ENCODE peak calls at places on chromosomes 11 and 22, in four cellular contexts. One of them, this sample, is unnamed.

GRCh38 chr22:30902496-30903357 is 65.8 kb downstream of the MORC2 start:
- DNase-seq in neural crest cell: no peak
- DNase-seq in NCI-H1930: no peak
- DNase-seq in skeletal muscle cell: no peak
- DNase-seq in this sample: no peak

GRCh38 chr11:77044886-77045285 is 10.7 kb downstream of the B3GNT6 start:
- DNase-seq in neural crest cell: no peak
- DNase-seq in NCI-H1930: no peak
- DNase-seq in skeletal muscle cell: no peak
- DNase-seq in this sample: no peak

GRCh38 chr11:58268142-58268541 is at the start of gene OR10W1:
- DNase-seq in neural crest cell: no peak
- DNase-seq in NCI-H1930: no peak
- DNase-seq in skeletal muscle cell: no peak
- DNase-seq in this sample: no peak

GRCh38 chr11:34830648-34831047 is 85.5 kb downstream of the APIP start:
- DNase-seq in neural crest cell: no peak
- DNase-seq in NCI-H1930: no peak
- DNase-seq in skeletal muscle cell: no peak
- DNase-seq in this sample: no peak

GRCh38 chr11:120061761-120062560 is 76.0 kb downstream of the TRIM29 start:
- DNase-seq in neural crest cell: peak
- DNase-seq in NCI-H1930: no peak
- DNase-seq in skeletal muscle cell: no peak
- DNase-seq in this sample: no peak

GRCh38 chr22:19721486-19722172 is 1.7 kb upstream of the GP1BB start:
- DNase-seq in neural crest cell: no peak
- DNase-seq in NCI-H1930: no peak
- DNase-seq in skeletal muscle cell: no peak
- DNase-seq in this sample: no peak

GRCh38 chr22:31378123-31378522 is 21.3 kb upstream of the DRG1 start:
- DNase-seq in neural crest cell: no peak
- DNase-seq in NCI-H1930: no peak
- DNase-seq in skeletal muscle cell: no peak
- DNase-seq in this sample: no peak

GRCh38 chr11:12603362-12604088 is 70.7 kb upstream of the TEAD1 start:
- DNase-seq in neural crest cell: no peak
- DNase-seq in NCI-H1930: no peak
- DNase-seq in skeletal muscle cell: no peak
- DNase-seq in this sample: no peak

GRCh38 chr11:71164621-71165020 is 87.8 kb downstream of the SHANK2 start:
- DNase-seq in neural crest cell: no peak
- DNase-seq in NCI-H1930: no peak
- DNase-seq in skeletal muscle cell: no peak
- DNase-seq in this sample: no peak

GRCh38 chr11:126378763-126379162 is 23.3 kb downstream of the ST3GAL4 start:
- DNase-seq in neural crest cell: no peak
- DNase-seq in NCI-H1930: no peak
- DNase-seq in skeletal muscle cell: peak
- DNase-seq in this sample: no peak

GRCh38 chr11:74306440-74307175 is 4.8 kb downstream of the P4HA3 start:
- DNase-seq in neural crest cell: no peak
- DNase-seq in NCI-H1930: no peak
- DNase-seq in skeletal muscle cell: no peak
- DNase-seq in this sample: no peak

GRCh38 chr11:48087974-48088681 is 107.8 kb downstream of the PTPRJ start:
- DNase-seq in neural crest cell: no peak
- DNase-seq in NCI-H1930: no peak
- DNase-seq in skeletal muscle cell: no peak
- DNase-seq in this sample: no peak

GRCh38 chr11:76694664-76695063 is 24.1 kb upstream of the LRRC32 start:
- DNase-seq in neural crest cell: no peak
- DNase-seq in NCI-H1930: no peak
- DNase-seq in skeletal muscle cell: peak
- DNase-seq in this sample: peak

GRCh38 chr11:95692526-95693270 is 96.9 kb downstream of the FAM76B start:
- DNase-seq in neural crest cell: no peak
- DNase-seq in NCI-H1930: no peak
- DNase-seq in skeletal muscle cell: no peak
- DNase-seq in this sample: no peak

GRCh38 chr22:27576815-27577564 is 224.6 kb downstream of the MN1 start:
- DNase-seq in neural crest cell: no peak
- DNase-seq in NCI-H1930: no peak
- DNase-seq in skeletal muscle cell: peak
- DNase-seq in this sample: peak

GRCh38 chr11:96101146-96101545 is 177.2 kb upstream of the MTMR2 start:
- DNase-seq in neural crest cell: no peak
- DNase-seq in NCI-H1930: no peak
- DNase-seq in skeletal muscle cell: no peak
- DNase-seq in this sample: no peak

GRCh38 chr11:47534707-47535251 is 18.2 kb downstream of the CELF1 start:
- DNase-seq in neural crest cell: no peak
- DNase-seq in NCI-H1930: no peak
- DNase-seq in skeletal muscle cell: no peak
- DNase-seq in this sample: no peak

GRCh38 chr22:46064236-46064965 is 85.9 kb upstream of the PPARA start:
- DNase-seq in neural crest cell: no peak
- DNase-seq in NCI-H1930: no peak
- DNase-seq in skeletal muscle cell: no peak
- DNase-seq in this sample: no peak

GRCh38 chr22:37229012-37229804 is 14.9 kb downstream of the RAC2 start:
- DNase-seq in neural crest cell: no peak
- DNase-seq in NCI-H1930: no peak
- DNase-seq in skeletal muscle cell: peak
- DNase-seq in this sample: peak

GRCh38 chr11:65078151-65078550 is 5.7 kb downstream of the CDCA5 start:
- DNase-seq in neural crest cell: peak
- DNase-seq in NCI-H1930: no peak
- DNase-seq in skeletal muscle cell: no peak
- DNase-seq in this sample: no peak

GRCh38 chr22:43783777-43784176 is 28.3 kb downstream of the EFCAB6 start:
- DNase-seq in neural crest cell: no peak
- DNase-seq in NCI-H1930: no peak
- DNase-seq in skeletal muscle cell: no peak
- DNase-seq in this sample: no peak

GRCh38 chr22:46303347-46303965 is 6.8 kb downstream of the GTSE1 start:
- DNase-seq in neural crest cell: no peak
- DNase-seq in NCI-H1930: no peak
- DNase-seq in skeletal muscle cell: no peak
- DNase-seq in this sample: no peak

GRCh38 chr11:113377606-113378005 is 10.0 kb upstream of the ANKK1 start:
- DNase-seq in neural crest cell: no peak
- DNase-seq in NCI-H1930: no peak
- DNase-seq in skeletal muscle cell: peak
- DNase-seq in this sample: no peak

GRCh38 chr11:119167933-119168332 is 592 bp upstream of the NLRX1 start:
- DNase-seq in neural crest cell: no peak
- DNase-seq in NCI-H1930: no peak
- DNase-seq in skeletal muscle cell: no peak
- DNase-seq in this sample: no peak

GRCh38 chr11:34960277-34960676 is 43.9 kb downstream of the PDHX start:
- DNase-seq in neural crest cell: no peak
- DNase-seq in NCI-H1930: peak
- DNase-seq in skeletal muscle cell: no peak
- DNase-seq in this sample: no peak

GRCh38 chr11:17988465-17988864 is 24.4 kb downstream of the SERGEF start:
- DNase-seq in neural crest cell: no peak
- DNase-seq in NCI-H1930: peak
- DNase-seq in skeletal muscle cell: no peak
- DNase-seq in this sample: no peak

GRCh38 chr22:33579448-33580093 is 340.7 kb downstream of the LARGE1 start:
- DNase-seq in neural crest cell: peak
- DNase-seq in NCI-H1930: no peak
- DNase-seq in skeletal muscle cell: no peak
- DNase-seq in this sample: peak

GRCh38 chr11:19578871-19579270 is 133.8 kb upstream of the NAV2 start:
- DNase-seq in neural crest cell: no peak
- DNase-seq in NCI-H1930: no peak
- DNase-seq in skeletal muscle cell: no peak
- DNase-seq in this sample: no peak

GRCh38 chr22:22344430-22344829 is 99.8 kb downstream of the VPREB1 start:
- DNase-seq in neural crest cell: no peak
- DNase-seq in NCI-H1930: no peak
- DNase-seq in skeletal muscle cell: no peak
- DNase-seq in this sample: no peak

GRCh38 chr11:42013656-42014201 is 554.3 kb upstream of the LRRC4C start:
- DNase-seq in neural crest cell: no peak
- DNase-seq in NCI-H1930: no peak
- DNase-seq in skeletal muscle cell: no peak
- DNase-seq in this sample: no peak

GRCh38 chr11:71309611-71310010 is 57.2 kb upstream of the SHANK2 start:
- DNase-seq in neural crest cell: no peak
- DNase-seq in NCI-H1930: no peak
- DNase-seq in skeletal muscle cell: no peak
- DNase-seq in this sample: no peak

GRCh38 chr11:121582296-121582695 is 129.5 kb upstream of the SORL1-AS1 start:
- DNase-seq in neural crest cell: no peak
- DNase-seq in NCI-H1930: no peak
- DNase-seq in skeletal muscle cell: no peak
- DNase-seq in this sample: no peak

GRCh38 chr11:118397448-118397847 is 4.0 kb upstream of the ATP5MG start:
- DNase-seq in neural crest cell: no peak
- DNase-seq in NCI-H1930: no peak
- DNase-seq in skeletal muscle cell: no peak
- DNase-seq in this sample: no peak

GRCh38 chr11:116703421-116703820 is 69.4 kb downstream of the BUD13 start:
- DNase-seq in neural crest cell: peak
- DNase-seq in NCI-H1930: peak
- DNase-seq in skeletal muscle cell: no peak
- DNase-seq in this sample: no peak

This sample was measured in astrocyte of the cerebellum.